ENCODE peak calls at places on chromosomes 13 and 19, in four cellular contexts. D, H, U and N are unnamed samples.

GRCh38 chr19:33804021-33804799 is 7.5 kb downstream of the KCTD15 start:
- DNase-seq in U (no peak), D (no peak), H (peak), N (no peak)

GRCh38 chr19:38452430-38453366 is 19.2 kb downstream of the RYR1 start:
- DNase-seq in H (no peak), U (no peak), D (no peak), N (no peak)

GRCh38 chr19:6263306-6264076 is 16.3 kb downstream of the MLLT1 start:
- DNase-seq in D (no peak), H (no peak), U (no peak), N (no peak)

GRCh38 chr19:6536138-6536671 is 5.4 kb downstream of the TNFSF9 start:
- DNase-seq in U (no peak), H (peak), D (peak), N (no peak)

GRCh38 chr13:41004875-41005693 is 14.0 kb downstream of the ELF1 start:
- DNase-seq in U (no peak), H (no peak), D (no peak), N (no peak)

GRCh38 chr13:26585136-26585535 is 27.7 kb downstream of the WASF3 start:
- DNase-seq in U (no peak), H (no peak), D (no peak), N (no peak)

GRCh38 chr19:38528931-38529330 is 88.8 kb downstream of the MAP4K1 start:
- DNase-seq in D (no peak), H (no peak), U (no peak), N (no peak)

GRCh38 chr19:55383789-55384575 is at the start of gene TMEM238:
- DNase-seq in H (peak), D (no peak), U (peak), N (no peak)

GRCh38 chr13:27965740-27966640 is 3.1 kb downstream of the CDX2 start:
- DNase-seq in U (no peak), D (no peak), H (no peak), N (no peak)

GRCh38 chr19:39546599-39546998 is 6.6 kb upstream of the EID2 start:
- DNase-seq in H (no peak), D (no peak), U (no peak), N (no peak)

GRCh38 chr13:45770886-45771285 is 68.8 kb downstream of the CBY2 start:
- DNase-seq in U (no peak), H (no peak), D (no peak), N (no peak)

GRCh38 chr13:69951412-69951811 is 156.2 kb upstream of the ATXN8OS start:
- DNase-seq in U (no peak), H (no peak), D (no peak), N (no peak)

GRCh38 chr19:32012886-32013635 is 332.3 kb upstream of the ZNF507 start:
- DNase-seq in U (no peak), H (no peak), D (no peak), N (no peak)

GRCh38 chr19:8505680-8506401 is 3.4 kb upstream of the PRAM1 start:
- DNase-seq in D (no peak), H (peak), U (peak), N (no peak)

GRCh38 chr19:8503506-8503905 is 1.1 kb upstream of the PRAM1 start:
- DNase-seq in D (no peak), H (no peak), U (no peak), N (no peak)

GRCh38 chr19:8510589-8511115 is 3.3 kb downstream of the ZNF414 start:
- DNase-seq in D (no peak), H (no peak), U (no peak), N (no peak)

GRCh38 chr19:8504171-8504570 is 1.7 kb upstream of the PRAM1 start:
- DNase-seq in H (no peak), U (no peak), D (no peak), N (no peak)

GRCh38 chr19:8506402-8506957 is 4.0 kb upstream of the PRAM1 start:
- DNase-seq in H (no peak), U (no peak), D (no peak), N (no peak)
- TF ChIP-seq CTCF in H (no peak), U (no peak), D (no peak), N (no peak)

DNA sequence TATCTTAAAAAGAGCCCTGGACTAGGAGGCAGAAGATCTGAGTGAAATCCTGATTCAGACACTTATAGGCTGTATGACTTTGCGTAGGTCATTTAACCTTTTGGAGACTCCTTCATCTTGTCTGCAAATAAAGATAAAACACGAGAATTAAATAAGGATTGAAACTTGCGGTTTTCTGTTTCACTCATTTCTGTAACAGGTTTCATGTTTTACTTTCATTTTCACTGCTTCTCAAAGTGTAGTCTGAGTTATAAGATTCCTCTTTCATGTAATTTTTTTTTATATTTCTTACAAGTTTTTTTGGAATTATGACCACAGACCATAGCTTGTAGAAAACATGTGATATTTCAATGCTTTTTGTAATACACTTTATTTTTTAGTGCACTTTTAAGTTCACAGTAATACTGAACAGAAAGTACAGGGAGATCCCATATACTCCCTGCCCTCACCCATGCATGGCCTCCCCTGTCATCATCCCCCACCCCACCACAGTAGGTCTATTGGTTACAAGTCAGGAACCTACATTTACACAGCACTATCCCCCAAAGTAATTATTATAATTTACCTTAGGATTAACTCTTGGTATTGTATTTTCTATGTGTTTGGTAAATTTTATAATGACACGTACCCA is 174.6 kb downstream of the ITGBL1 start:
- DNase-seq in H (no peak), U (no peak), D (no peak), N (no peak)
- H3K4me3 ChIP-seq in H (peak), U (peak), D (peak), N (peak)

GRCh38 chr19:49363265-49364082 is at the start of gene DKKL1:
- DNase-seq in D (peak), H (peak), U (peak), N (peak)
- TF ChIP-seq CTCF in D (no peak), H (no peak), U (no peak), N (peak)

DNA sequence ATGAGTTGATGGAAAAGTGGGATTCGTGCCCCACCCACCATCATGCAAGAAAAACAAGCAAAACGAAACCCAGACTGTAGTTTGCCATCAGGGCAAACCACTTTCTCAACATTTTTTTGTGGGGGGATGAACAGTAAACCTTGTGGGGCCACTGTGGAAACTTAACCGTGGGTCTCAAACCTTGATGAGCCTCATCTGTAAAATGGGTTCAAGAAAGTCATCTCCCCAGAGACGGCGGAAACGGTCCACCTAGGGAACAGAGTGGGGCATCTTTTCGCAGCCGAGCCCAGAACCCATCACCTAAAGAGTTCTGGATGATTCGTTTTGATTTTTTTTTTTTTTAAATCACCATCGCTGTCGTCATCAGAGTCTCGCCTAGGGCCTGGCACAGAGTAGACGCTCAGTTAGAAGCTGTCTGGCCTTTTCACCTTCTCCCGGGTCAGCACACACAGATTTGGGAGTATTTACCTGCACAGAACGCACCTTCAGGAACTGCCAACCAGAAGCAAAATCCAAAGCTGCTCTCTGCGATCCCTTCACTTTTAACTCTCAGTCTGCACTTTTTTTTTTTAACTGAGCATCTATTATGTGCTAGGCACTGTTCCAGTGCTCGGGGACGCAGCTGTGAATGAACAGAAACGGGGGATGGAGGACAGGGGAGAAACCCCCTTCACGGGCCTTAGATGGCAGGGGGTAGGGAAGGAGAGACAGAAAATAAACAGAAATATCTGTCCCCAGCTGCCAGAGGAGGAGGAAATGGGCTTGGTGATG is 69.8 kb downstream of the CELF5 start:
- DNase-seq in H (no peak), D (no peak), U (no peak), N (no peak)
- H3K4me3 ChIP-seq in H (no peak), D (no peak), U (no peak), N (no peak)

GRCh38 chr19:11179716-11180297 is 17.5 kb downstream of the KANK2 start:
- DNase-seq in H (no peak), D (no peak), U (no peak), N (no peak)
- TF ChIP-seq CTCF in H (no peak), D (no peak), U (no peak), N (no peak)

DNA sequence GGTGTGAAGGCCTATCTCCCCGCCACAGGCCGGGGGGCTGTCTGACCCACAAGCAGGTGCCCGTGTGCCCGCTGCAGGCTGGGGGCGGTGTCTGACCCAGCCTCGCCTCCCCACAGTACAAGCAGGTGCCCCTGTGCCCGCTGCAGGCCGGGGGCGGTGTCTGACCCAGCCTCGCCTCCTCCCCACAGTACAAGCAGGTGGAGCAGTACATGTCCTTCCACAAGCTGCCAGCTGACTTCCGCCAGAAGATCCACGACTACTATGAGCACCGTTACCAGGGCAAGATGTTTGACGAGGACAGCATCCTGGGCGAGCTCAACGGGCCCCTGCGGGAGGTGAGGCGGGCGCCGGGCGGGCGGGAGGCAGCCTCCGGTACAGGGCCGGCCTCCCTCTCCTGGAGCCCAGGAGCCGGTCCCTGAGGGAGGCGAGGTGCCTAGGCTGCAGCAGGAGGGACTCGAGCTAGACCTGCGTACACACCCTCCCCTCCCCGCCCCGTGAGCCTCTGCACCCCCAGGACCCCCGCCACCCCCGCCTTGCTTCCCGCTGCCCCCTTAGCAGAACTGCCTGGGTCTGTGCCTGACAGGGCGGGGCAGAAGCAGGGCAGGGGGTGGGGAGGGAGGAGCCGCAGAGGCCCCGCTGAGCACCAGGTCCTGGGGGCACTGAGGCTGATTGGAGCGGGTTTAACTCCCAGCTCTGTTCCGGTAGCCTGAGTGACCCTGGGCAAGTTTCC is 20.6 kb downstream of the HCN2 start:
- DNase-seq in H (no peak), D (no peak), U (no peak), N (no peak)
- H3K4me3 ChIP-seq in H (no peak), D (peak), U (no peak), N (no peak)

GRCh38 chr13:109500146-109500773 is 286.1 kb downstream of the IRS2 start:
- DNase-seq in U (no peak), H (no peak), D (no peak), N (no peak)
- TF ChIP-seq CTCF in U (no peak), H (no peak), D (no peak), N (no peak)

DNA sequence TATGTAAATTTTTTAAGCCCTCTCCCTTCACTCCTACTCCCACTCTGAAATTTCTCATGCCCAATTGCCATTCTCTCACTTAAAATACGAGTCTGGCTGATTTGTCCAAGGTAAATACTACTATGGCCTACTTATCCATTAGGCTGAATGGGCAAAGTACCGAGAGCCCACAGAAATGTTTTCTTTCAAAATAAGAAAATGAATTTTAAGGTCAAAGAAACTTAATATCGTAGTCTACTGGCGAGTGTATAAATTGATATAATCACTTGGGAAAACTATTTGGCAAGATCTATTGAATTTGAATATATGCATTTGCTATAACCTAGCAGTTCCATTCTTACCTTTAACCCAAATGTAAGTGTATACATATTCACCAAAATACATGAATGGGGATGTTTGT is 32.7 kb downstream of the ZNF45 start:
- DNase-seq in H (no peak), D (no peak), U (no peak), N (no peak)
- H3K4me3 ChIP-seq in H (no peak), D (peak), U (peak), N (no peak)

DNA sequence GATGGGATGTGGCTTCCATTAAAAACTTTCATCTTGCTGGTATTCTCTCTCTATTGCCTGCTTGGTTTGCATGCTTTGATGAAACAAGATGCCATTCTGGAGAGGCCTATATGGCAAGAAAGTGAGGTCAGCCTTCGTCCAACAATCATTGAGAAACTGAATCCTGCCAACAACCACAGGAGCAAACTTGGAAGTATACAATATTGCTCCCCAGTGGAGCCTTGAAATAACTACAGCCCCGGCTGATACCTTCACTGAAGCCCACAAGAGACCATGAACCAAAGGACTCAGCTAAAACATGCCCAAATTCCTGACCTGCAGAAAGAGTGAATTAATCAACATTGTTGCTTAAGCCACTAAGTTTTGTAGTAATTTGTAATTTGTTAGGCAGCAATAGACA is 82.5 kb upstream of the FGF14 start:
- DNase-seq in U (peak), D (no peak), H (no peak), N (no peak)
- TF ChIP-seq CTCF in U (no peak), D (no peak), H (no peak), N (no peak)